ENCODE peak calls at places on chromosomes 1 and 21, in ten cellular contexts. J is A549; S is CD8-positive, alpha-beta T cell; K is heart right ventricle; Z is AG10803; F is endothelial cell of umbilical vein; W is fibroblast of the aortic adventitia; T is cardiac muscle cell; C is coronary artery; N is brain microvascular endothelial cell. B is an unnamed sample.

GRCh38 chr21:45948576-45949141 is 32.9 kb upstream of the COL6A1 start:
- DNase-seq in C (no peak), N (no peak), Z (no peak), S (no peak), F (no peak), K (no peak), T (no peak), J (no peak), W (no peak), B (no peak)

GRCh38 chr1:61808968-61809367 is 66.7 kb downstream of the PATJ start:
- DNase-seq in S (no peak), J (no peak), K (no peak), W (peak; percentile 73), Z (peak; percentile 15), T (peak; percentile 48), N (peak; percentile 38), C (no peak), F (peak; percentile 18), B (peak; percentile 40)

GRCh38 chr21:14773777-14774345 is 227.7 kb upstream of the SAMSN1 start:
- DNase-seq in J (peak; percentile 19), C (no peak), T (peak; percentile 46), K (peak; percentile 21), S (peak; percentile 25), F (peak; percentile 53), N (peak; percentile 26), Z (no peak), W (peak; percentile 36), B (peak; percentile 20)

GRCh38 chr1:78136672-78137071 is 90.9 kb downstream of the GIPC2 start:
- DNase-seq in F (no peak), W (no peak), T (no peak), C (no peak), S (no peak), J (no peak), N (no peak), Z (no peak), K (no peak), B (no peak)

GRCh38 chr21:34704119-34704518 is 35.3 kb downstream of the CLIC6 start:
- DNase-seq in T (peak; percentile 52), N (no peak), W (peak; percentile 64), J (no peak), S (no peak), K (no peak), Z (peak; percentile 92), C (peak; percentile 60), F (no peak), B (peak; percentile 34)

GRCh38 chr1:119286587-119287181 is 81.9 kb upstream of the HAO2 start:
- DNase-seq in W (peak; percentile 31), J (peak; percentile 31), C (no peak), Z (peak; percentile 44), F (peak; percentile 28), S (no peak), T (peak; percentile 53), K (no peak), N (peak; percentile 41), B (peak; percentile 38)

GRCh38 chr1:243420968-243421675 is 165.3 kb downstream of the SDCCAG8 start:
- DNase-seq in F (no peak), W (no peak), S (no peak), Z (peak; percentile 28), C (no peak), N (no peak), J (no peak), T (no peak), K (no peak), B (peak; percentile 3)

GRCh38 chr1:155082941-155083541 is 4.4 kb downstream of the EFNA3 start:
- DNase-seq in K (no peak), Z (no peak), N (no peak), F (no peak), S (no peak), J (no peak), C (no peak), T (no peak), W (no peak), B (no peak)

GRCh38 chr1:241269116-241269515 is 87.9 kb downstream of the RGS7 start:
- DNase-seq in C (no peak), J (peak; percentile 17), N (no peak), S (no peak), T (no peak), K (no peak), F (no peak), W (no peak), Z (no peak), B (no peak)
- TF ChIP-seq CTCF in C (no peak), J (peak; percentile 10), N (peak; percentile 13), S (no peak), T (no peak), K (no peak), F (no peak), W (no peak), Z (no peak), B (peak; percentile 21)

GRCh38 chr1:112316254-112316653 is 79.8 kb upstream of the CTTNBP2NL start:
- DNase-seq in T (no peak), J (no peak), N (no peak), W (no peak), F (no peak), C (no peak), Z (no peak), S (no peak), K (no peak), B (no peak)

GRCh38 chr1:112318263-112318662 is 77.8 kb upstream of the CTTNBP2NL start:
- DNase-seq in W (no peak), C (no peak), S (no peak), K (no peak), F (no peak), Z (no peak), T (no peak), J (no peak), N (no peak), B (no peak)

GRCh38 chr1:112317556-112317955 is 78.5 kb upstream of the CTTNBP2NL start:
- DNase-seq in C (no peak), N (no peak), W (peak; percentile 14), K (no peak), F (peak; percentile 79), Z (peak; percentile 15), S (no peak), T (peak; percentile 6), J (no peak), B (no peak)

GRCh38 chr1:112318698-112319370 is 77.2 kb upstream of the CTTNBP2NL start:
- DNase-seq in Z (no peak), K (no peak), W (no peak), S (no peak), C (no peak), N (no peak), J (no peak), F (no peak), T (no peak), B (no peak)

DNA sequence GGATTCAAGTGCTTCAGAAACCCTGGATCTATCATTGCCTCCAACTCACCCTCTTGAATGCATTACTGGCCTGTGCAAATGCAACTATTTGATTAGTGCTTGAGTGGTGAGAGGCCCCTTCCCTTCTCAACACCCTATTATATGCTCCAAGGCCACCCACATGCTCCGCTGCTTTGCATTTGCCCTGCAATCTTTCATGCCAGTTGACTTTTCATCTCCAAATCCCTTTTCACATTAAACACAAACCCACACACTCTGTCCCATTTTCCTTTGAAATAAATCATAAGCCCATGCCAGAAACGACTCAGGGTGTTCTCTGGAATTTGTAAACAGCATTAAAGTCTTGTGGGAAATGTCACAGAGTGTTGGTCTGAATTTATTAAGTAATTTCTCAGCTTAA is 78.9 kb upstream of the CTTNBP2NL start:
- DNase-seq in W (no peak), T (peak; percentile 16), S (no peak), C (no peak), Z (no peak), F (no peak), N (no peak), K (no peak), J (no peak), B (no peak)
- H3K4me3 ChIP-seq in W (no peak overlapping the region), T (no peak overlapping the region), S (no peak overlapping the region), C (no peak overlapping the region), Z (no peak overlapping the region), F (no peak overlapping the region), N (no peak overlapping the region), K (no peak overlapping the region), J (no peak overlapping the region), B (no peak overlapping the region)

DNA sequence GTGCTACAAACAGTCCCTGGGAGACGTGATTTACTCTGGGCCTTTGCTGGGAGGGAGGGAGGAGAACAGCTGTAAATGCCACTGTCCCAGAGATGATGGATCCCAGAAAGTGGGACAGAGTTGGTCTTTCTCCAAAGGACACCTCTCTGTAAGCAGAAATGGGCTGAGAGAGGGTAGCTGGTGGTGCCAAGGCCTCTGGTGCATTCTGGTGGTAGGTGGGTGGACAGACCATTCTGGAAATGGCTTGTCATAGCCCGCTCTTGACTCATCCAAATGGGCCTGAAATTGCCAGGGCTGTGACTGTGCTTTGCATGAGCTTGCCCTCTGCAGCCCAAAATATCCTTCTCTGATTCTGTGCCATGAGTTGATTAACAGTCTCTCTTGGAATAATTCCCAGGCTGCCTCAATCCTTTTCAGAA is 36.1 kb downstream of the CCDC185 start:
- DNase-seq in K (peak; percentile 42), Z (peak; percentile 81), S (no peak), F (no peak), C (no peak), J (no peak), W (peak; percentile 78), T (no peak), N (no peak), B (no peak)
- TF ChIP-seq CTCF in K (no peak), Z (peak; percentile 15), S (no peak), F (no peak), C (no peak), J (no peak), W (no peak), T (no peak), N (no peak), B (no peak)

GRCh38 chr1:232806071-232806510 is 875 bp downstream of the MAP10 start:
- DNase-seq in Z (no peak), W (no peak), N (no peak), S (no peak), J (no peak), K (no peak), F (no peak), C (no peak), T (no peak), B (no peak)
- H3K4me3 ChIP-seq in Z (peak overlapping the region; percentile 74), W (peak overlapping the region; percentile 70), N (peak overlapping the region; percentile 73), S (peak overlapping the region; percentile 72), J (peak overlapping the region; percentile 58), K (peak overlapping the region; percentile 80), F (peak overlapping the region; percentile 80), C (peak overlapping the region; percentile 82), T (peak overlapping the region; percentile 50), B (peak overlapping the region; percentile 68)

GRCh38 chr1:227093309-227093708 is 153.2 kb downstream of the COQ8A start:
- DNase-seq in S (no peak), C (no peak), W (no peak), N (no peak), K (no peak), T (no peak), F (no peak), Z (no peak), J (no peak), B (no peak)
- TF ChIP-seq CTCF in S (no peak), C (no peak), W (no peak), N (no peak), K (no peak), T (no peak), F (no peak), Z (no peak), J (no peak), B (no peak)

GRCh38 chr1:1092890-1093609 is 18.9 kb upstream of the RNF223 start:
- DNase-seq in J (no peak), Z (no peak), W (no peak), C (peak; percentile 17), S (no peak), F (no peak), T (no peak), N (no peak), K (no peak), B (no peak)
- H3K4me3 ChIP-seq in J (no peak overlapping the region), Z (no peak overlapping the region), W (no peak overlapping the region), C (no peak overlapping the region), S (no peak overlapping the region), F (no peak overlapping the region), T (no peak overlapping the region), N (no peak overlapping the region), K (no peak overlapping the region), B (no peak overlapping the region)

B was measured in cardiac fibroblast.